ENCODE peak calls at places on chromosomes 16 and 17, in five cellular contexts. U is caudate nucleus; R is activated T-helper 2 cell treated with anti-CD3 and anti-CD28 coated beads, Interferon-gamma antibody, Interleukin-2, Interleukin-4, amounts not matched to agents 10 μg/mL and 5 μg/mL and 100 μg/mL, durations not matched to agents 14 hours and 24 hours and 36 hours; M is NCI-H1105; C is mesendoderm. V is an unnamed sample.

GRCh38 chr16:66226762-66227161 is 139.7 kb upstream of the CDH5 start:
- DNase-seq in U (no peak), R (no peak), M (no peak), C (no peak), V (no peak)

GRCh38 chr17:2852211-2852610 is 56.0 kb downstream of the RAP1GAP2 start:
- DNase-seq in U (no peak), R (no peak), M (no peak), C (no peak), V (no peak)

GRCh38 chr16:57938936-57939871 is 31.7 kb downstream of the CNGB1 start:
- DNase-seq in U (no peak), R (no peak), M (no peak), C (peak), V (no peak)

GRCh38 chr17:2994441-2994840 is 69.0 kb downstream of the OR1D5 start:
- DNase-seq in U (no peak), R (no peak), M (no peak), C (no peak), V (no peak)

GRCh38 chr17:11720816-11721215 is 122.5 kb downstream of the DNAH9 start:
- DNase-seq in U (no peak), R (no peak), M (no peak), C (no peak), V (no peak)

GRCh38 chr17:65892912-65893377 is 299.0 kb downstream of the CEP112 start:
- DNase-seq in U (no peak), R (no peak), M (no peak), C (no peak), V (no peak)

GRCh38 chr17:41619162-41619933 is 5.0 kb downstream of the KRT17 start:
- DNase-seq in U (no peak), R (no peak), M (no peak), C (no peak), V (no peak)

GRCh38 chr16:2090819-2091721 is 43.3 kb downstream of the TSC2 start:
- DNase-seq in U (no peak), R (no peak), M (no peak), C (peak), V (no peak)

GRCh38 chr17:49926886-49927285 is 42.1 kb upstream of the DLX4 start:
- DNase-seq in U (no peak), R (no peak), M (no peak), C (no peak), V (no peak)

GRCh38 chr16:85612801-85613608 is at the start of gene GSE1:
- DNase-seq in U (no peak), R (peak), M (peak), C (peak), V (peak)

GRCh38 chr17:4643676-4644075 is 2.2 kb upstream of the ALOX15 start:
- DNase-seq in U (no peak), R (no peak), M (no peak), C (no peak), V (peak)